ENCODE peak calls at places on chromosome 21, in nine cellular contexts. I is nephron progenitor cell; D is AG08396; H is fibroblast of lung; W is DMS153; Q is memory B cell; Y is uterus; E is CD8-positive, alpha-beta memory T cell; C is activated CD4-positive, CD25-positive, alpha-beta regulatory T cell. T is an unnamed sample.

GRCh38 chr21:43287111-43287973 is 118.5 kb downstream of the CRYAA start:
- DNase-seq in I (no peak), D (no peak), H (no peak), W (peak; percentile 98), Q (no peak), Y (no peak), E (no peak), C (no peak), T (no peak)

GRCh38 chr21:45108034-45108790 is 33.8 kb downstream of the ADARB1 start:
- DNase-seq in I (no peak), D (no peak), H (no peak), W (no peak), Q (no peak), Y (no peak), E (no peak), C (no peak), T (no peak)

GRCh38 chr21:31198575-31198974 is 145.5 kb downstream of the TIAM1 start:
- DNase-seq in I (no peak), D (peak; percentile 21), H (peak; percentile 79), W (no peak), Q (peak; percentile 5), Y (no peak), E (no peak), C (no peak), T (no peak)

GRCh38 chr21:35768187-35768586 is 292.1 kb downstream of the SETD4 start:
- DNase-seq in I (no peak), D (no peak), H (no peak), W (no peak), Q (no peak), Y (no peak), E (no peak), C (no peak), T (no peak)

GRCh38 chr21:42463861-42464515 is 32.0 kb downstream of the RSPH1 start:
- DNase-seq in I (peak; percentile 37), D (no peak), H (peak; percentile 48), W (peak; percentile 94), Q (peak; percentile 44), Y (no peak), E (peak; percentile 59), C (no peak), T (peak; percentile 76)

GRCh38 chr21:14120091-14120734 is 90.5 kb downstream of the LIPI start:
- DNase-seq in I (peak; percentile 25), D (no peak), H (no peak), W (no peak), Q (no peak), Y (no peak), E (no peak), C (no peak), T (peak; percentile 49)

GRCh38 chr21:14116080-14116481 is 94.7 kb downstream of the LIPI start:
- DNase-seq in I (no peak), D (no peak), H (no peak), W (no peak), Q (peak; percentile 37), Y (no peak), E (no peak), C (no peak), T (no peak)

GRCh38 chr21:23887709-23888303 is 1719.5 kb downstream of the MRPL39 start:
- DNase-seq in I (no peak), D (no peak), H (no peak), W (no peak), Q (peak; percentile 38), Y (no peak), E (peak; percentile 41), C (no peak), T (no peak)

GRCh38 chr21:34807146-34807880 is 138.5 kb downstream of the CLIC6 start:
- DNase-seq in I (no peak), D (peak; percentile 77), H (peak; percentile 94), W (no peak), Q (no peak), Y (no peak), E (peak; percentile 56), C (peak; percentile 13), T (no peak)

GRCh38 chr21:16509466-16509865 is 779.7 kb downstream of the USP25 start:
- DNase-seq in I (no peak), D (no peak), H (peak; percentile 36), W (no peak), Q (no peak), Y (no peak), E (no peak), C (no peak), T (no peak)

GRCh38 chr21:14075346-14076142 is 135.2 kb downstream of the LIPI start:
- DNase-seq in I (no peak), D (no peak), H (no peak), W (no peak), Q (no peak), Y (no peak), E (no peak), C (no peak), T (no peak)

GRCh38 chr21:30605968-30606367 is 5.1 kb downstream of the KRTAP22-1 start:
- DNase-seq in I (no peak), D (no peak), H (no peak), W (no peak), Q (no peak), Y (no peak), E (no peak), C (no peak), T (no peak)

GRCh38 chr21:35189077-35189863 is 140.2 kb upstream of the RUNX1 start:
- DNase-seq in I (peak; percentile 6), D (peak; percentile 71), H (peak; percentile 90), W (no peak), Q (peak; percentile 57), Y (peak; percentile 65), E (no peak), C (no peak), T (no peak)

GRCh38 chr21:38297193-38297592 is 40.4 kb downstream of the KCNJ15 start:
- DNase-seq in I (no peak), D (peak; percentile 20), H (peak; percentile 58), W (no peak), Q (no peak), Y (no peak), E (no peak), C (no peak), T (no peak)

GRCh38 chr21:36892201-36892600 is 74.3 kb downstream of the HLCS start:
- DNase-seq in I (no peak), D (no peak), H (no peak), W (no peak), Q (no peak), Y (no peak), E (no peak), C (no peak), T (no peak)

GRCh38 chr21:36385909-36386642 is 884 bp downstream of the CHAF1B start:
- DNase-seq in I (no peak), D (no peak), H (peak; percentile 20), W (no peak), Q (no peak), Y (peak; percentile 19), E (no peak), C (no peak), T (no peak)

GRCh38 chr21:36471254-36471723 is 8.6 kb downstream of the CLDN14 start:
- DNase-seq in I (no peak), D (no peak), H (no peak), W (no peak), Q (no peak), Y (no peak), E (no peak), C (no peak), T (peak; percentile 30)

GRCh38 chr21:24514081-24514733 is 1093.1 kb downstream of the MRPL39 start:
- DNase-seq in I (no peak), D (no peak), H (peak; percentile 17), W (no peak), Q (no peak), Y (no peak), E (no peak), C (no peak), T (no peak)

GRCh38 chr21:41166947-41167346 is 1.0 kb upstream of the BACE2 start:
- DNase-seq in I (peak; percentile 13), D (no peak), H (no peak), W (no peak), Q (no peak), Y (peak; percentile 51), E (no peak), C (no peak), T (peak; percentile 42)

GRCh38 chr21:42846221-42846620 is 33.1 kb downstream of the WDR4 start:
- DNase-seq in I (no peak), D (no peak), H (no peak), W (no peak), Q (no peak), Y (no peak), E (no peak), C (no peak), T (no peak)

GRCh38 chr21:42550817-42551216 is 37.2 kb downstream of the SLC37A1 start:
- DNase-seq in I (no peak), D (no peak), H (no peak), W (peak; percentile 99), Q (no peak), Y (no peak), E (no peak), C (no peak), T (peak; percentile 51)

GRCh38 chr21:41446571-41446970 is 20.5 kb downstream of the MX1 start:
- DNase-seq in I (no peak), D (no peak), H (no peak), W (no peak), Q (no peak), Y (no peak), E (no peak), C (no peak), T (no peak)

GRCh38 chr21:28084951-28085350 is 907.7 kb downstream of the LTN1 start:
- DNase-seq in I (no peak), D (no peak), H (peak; percentile 29), W (no peak), Q (no peak), Y (no peak), E (no peak), C (no peak), T (no peak)

GRCh38 chr21:35840949-35841348 is 219.4 kb downstream of the SETD4 start:
- DNase-seq in I (no peak), D (no peak), H (no peak), W (peak; percentile 7), Q (no peak), Y (no peak), E (no peak), C (no peak), T (no peak)

GRCh38 chr21:46033410-46034404 is 52.1 kb downstream of the COL6A1 start:
- DNase-seq in I (no peak), D (no peak), H (peak; percentile 45), W (no peak), Q (no peak), Y (no peak), E (no peak), C (no peak), T (no peak)

GRCh38 chr21:33403128-33403785 is at the start of gene IFNGR2:
- DNase-seq in I (peak; percentile 65), D (peak; percentile 68), H (no peak), W (no peak), Q (peak; percentile 48), Y (peak; percentile 48), E (peak; percentile 35), C (peak; percentile 53), T (no peak)

GRCh38 chr21:33968998-33969353 is 53.4 kb upstream of the ATP5PO start:
- DNase-seq in I (no peak), D (no peak), H (no peak), W (no peak), Q (no peak), Y (no peak), E (no peak), C (no peak), T (no peak)

GRCh38 chr21:40176732-40177131 is 309.5 kb downstream of the PCP4 start:
- DNase-seq in I (no peak), D (no peak), H (no peak), W (peak; percentile 93), Q (no peak), Y (no peak), E (no peak), C (no peak), T (no peak)

GRCh38 chr21:29610960-29611359 is 312.2 kb downstream of the BACH1 start:
- DNase-seq in I (no peak), D (no peak), H (peak; percentile 46), W (no peak), Q (no peak), Y (no peak), E (no peak), C (no peak), T (no peak)

GRCh38 chr21:35111531-35111930 is 62.4 kb upstream of the RUNX1 start:
- DNase-seq in I (no peak), D (no peak), H (no peak), W (no peak), Q (no peak), Y (no peak), E (no peak), C (no peak), T (no peak)

GRCh38 chr21:45224189-45224938 is 63.3 kb downstream of the POFUT2 start:
- DNase-seq in I (no peak), D (no peak), H (peak; percentile 19), W (no peak), Q (no peak), Y (no peak), E (peak; percentile 65), C (peak; percentile 67), T (no peak)

T was measured in colonic mucosa.